ENCODE peak calls at places on chromosomes 13 and 19, in five cellular contexts. Z is posterior cingulate gyrus; L is AG08395; P is stimulated activated naive CD4-positive, alpha-beta T cell treated with Interleukin-2 at 50 U/mL for 16 hours; V is KG1. D is an unnamed sample.

GRCh38 chr13:45750566-45750965 is 48.4 kb downstream of the CBY2 start:
- DNase-seq in P (no peak), Z (no peak), V (no peak), L (no peak), D (no peak)

GRCh38 chr19:42965204-42965603 is 28.2 kb upstream of the PSG7 start:
- DNase-seq in P (no peak), Z (no peak), L (peak), V (no peak), D (no peak)

GRCh38 chr19:52601025-52601973 is 31.2 kb downstream of the ZNF701 start:
- DNase-seq in V (peak), L (peak), P (peak), Z (peak), D (peak)

GRCh38 chr19:35123573-35123972 is 8.0 kb downstream of the FXYD3 start:
- DNase-seq in V (no peak), P (no peak), Z (no peak), L (peak), D (no peak)

GRCh38 chr19:54329476-54330165 is 9.3 kb downstream of the LILRA4 start:
- DNase-seq in Z (no peak), P (no peak), V (no peak), L (no peak), D (no peak)

GRCh38 chr19:36378625-36379509 is at the start of gene ZFP14:
- DNase-seq in Z (peak), P (peak), L (peak), V (peak), D (peak)

GRCh38 chr13:37662624-37663023 is 64.1 kb upstream of the POSTN start:
- DNase-seq in Z (no peak), V (no peak), P (no peak), L (no peak), D (no peak)

GRCh38 chr19:677201-677600 is 1.0 kb downstream of the FSTL3 start:
- DNase-seq in L (peak), V (no peak), Z (no peak), P (no peak), D (no peak)

GRCh38 chr13:38753878-38754277 is 67.0 kb downstream of the FREM2 start:
- DNase-seq in Z (no peak), L (no peak), V (no peak), P (no peak), D (no peak)

GRCh38 chr19:35585844-35586243 is at the start of gene PMIS2:
- DNase-seq in Z (no peak), P (no peak), L (no peak), V (no peak), D (no peak)

GRCh38 chr19:7908742-7909461 is 5.2 kb downstream of the MAP2K7 start:
- DNase-seq in L (no peak), Z (no peak), V (no peak), P (no peak), D (no peak)

GRCh38 chr13:44739539-44739938 is 163.4 kb upstream of the TSC22D1 start:
- DNase-seq in Z (no peak), L (no peak), P (no peak), V (no peak), D (no peak)

GRCh38 chr19:17966497-17967257 is at the start of gene KCNN1:
- DNase-seq in P (no peak), Z (peak), L (no peak), V (no peak), D (no peak)

GRCh38 chr13:18944501-18945068 is 237.0 kb downstream of the TUBA3C start:
- DNase-seq in L (no peak), V (no peak), P (no peak), Z (no peak), D (no peak)

GRCh38 chr19:13172335-13173128 is 22.3 kb downstream of the IER2 start:
- DNase-seq in L (peak), V (peak), P (peak), Z (no peak), D (no peak)

GRCh38 chr13:45102136-45102802 is 18.0 kb upstream of the GTF2F2 start:
- DNase-seq in Z (no peak), P (no peak), V (no peak), L (no peak), D (no peak)

GRCh38 chr19:43464089-43464775 is 1.2 kb downstream of the LYPD3 start:
- DNase-seq in Z (peak), L (no peak), V (no peak), P (peak), D (no peak)

GRCh38 chr13:76231522-76232167 is 595.5 kb downstream of the LMO7 start:
- DNase-seq in L (no peak), Z (no peak), P (no peak), V (no peak), D (no peak)

GRCh38 chr13:49124693-49125304 is 95.3 kb upstream of the MLNR start:
- DNase-seq in Z (no peak), L (no peak), V (no peak), P (no peak), D (no peak)

GRCh38 chr13:110615005-110615321 is 382 bp upstream of the NAXD start:
- DNase-seq in L (no peak), V (no peak), Z (no peak), P (no peak), D (no peak)

D was measured in AML-193.